ENCODE peak calls at places on chromosome X, in five cellular contexts. One of them, this sample, is unnamed.
A peak's percentile ranks its signal among the peaks of the same experiment; 100 is the strongest.

GRCh38 chrX:27583976-27584375 is 6.2 kb upstream of the DCAF8L2 start:
- DNase-seq in HCT116: no peak
- DNase-seq in K562: no peak
- DNase-seq in H1: no peak
- DNase-seq in HepG2: no peak
- DNase-seq in this sample: no peak

GRCh38 chrX:71081348-71082148 is 13.4 kb upstream of the SNX12 start:
- DNase-seq in HCT116: no peak
- DNase-seq in K562: no peak
- DNase-seq in H1: no peak
- DNase-seq in HepG2: peak; percentile 81
- DNase-seq in this sample: no peak

GRCh38 chrX:15930585-15930984 is 76.0 kb upstream of the AP1S2 start:
- DNase-seq in HCT116: no peak
- DNase-seq in K562: peak; percentile 12
- DNase-seq in H1: no peak
- DNase-seq in HepG2: no peak
- DNase-seq in this sample: peak; percentile 13

GRCh38 chrX:129566081-129566480 is 26.0 kb downstream of the OCRL start:
- DNase-seq in HCT116: no peak
- DNase-seq in K562: no peak
- DNase-seq in H1: no peak
- DNase-seq in HepG2: no peak
- DNase-seq in this sample: no peak

GRCh38 chrX:29852767-29853166 is 362.6 kb upstream of the MAGEB2 start:
- DNase-seq in HCT116: no peak
- DNase-seq in K562: no peak
- DNase-seq in H1: no peak
- DNase-seq in HepG2: no peak
- DNase-seq in this sample: no peak

GRCh38 chrX:103845165-103845653 is 13.2 kb upstream of the RAB9B start:
- DNase-seq in HCT116: peak; percentile 38
- DNase-seq in K562: peak; percentile 39
- DNase-seq in H1: peak; percentile 62
- DNase-seq in HepG2: peak; percentile 10
- DNase-seq in this sample: peak; percentile 33

GRCh38 chrX:141133272-141133671 is 43.7 kb downstream of the LDOC1 start:
- DNase-seq in HCT116: no peak
- DNase-seq in K562: no peak
- DNase-seq in H1: no peak
- DNase-seq in HepG2: no peak
- DNase-seq in this sample: no peak

GRCh38 chrX:84487365-84488353 is 14.6 kb downstream of the HDX start:
- DNase-seq in HCT116: no peak
- DNase-seq in K562: no peak
- DNase-seq in H1: no peak
- DNase-seq in HepG2: no peak
- DNase-seq in this sample: peak; percentile 19

GRCh38 chrX:85052207-85052606 is 48.5 kb downstream of the APOOL start:
- DNase-seq in HCT116: no peak
- DNase-seq in K562: no peak
- DNase-seq in H1: no peak
- DNase-seq in HepG2: no peak
- DNase-seq in this sample: no peak

GRCh38 chrX:115690554-115691216 is 129.7 kb downstream of the PLS3 start:
- DNase-seq in HCT116: peak; percentile 37
- DNase-seq in K562: peak; percentile 35
- DNase-seq in H1: peak; percentile 63
- DNase-seq in HepG2: peak; percentile 19
- DNase-seq in this sample: peak; percentile 23
- TF ChIP-seq SP1 in HCT116: no peak
- TF ChIP-seq SP1 in K562: no peak
- TF ChIP-seq SP1 in H1: no peak
- TF ChIP-seq SP1 in HepG2: no peak
- TF ChIP-seq SP1 in this sample: no peak

GRCh38 chrX:9498236-9498635 is 33.4 kb downstream of the TBL1X start:
- DNase-seq in HCT116: no peak
- DNase-seq in K562: no peak
- DNase-seq in H1: no peak
- DNase-seq in HepG2: no peak
- DNase-seq in this sample: no peak
- TF ChIP-seq RAD21 in HCT116: no peak
- TF ChIP-seq RAD21 in K562: no peak
- TF ChIP-seq RAD21 in H1: no peak
- TF ChIP-seq RAD21 in HepG2: no peak
- TF ChIP-seq RAD21 in this sample: no peak

GRCh38 chrX:150771116-150771515 is 77.9 kb downstream of the MTMR1 start:
- DNase-seq in HCT116: no peak
- DNase-seq in K562: no peak
- DNase-seq in H1: no peak
- DNase-seq in HepG2: no peak
- DNase-seq in this sample: no peak
- TF ChIP-seq SP1 in HCT116: no peak
- TF ChIP-seq SP1 in K562: no peak
- TF ChIP-seq SP1 in H1: no peak
- TF ChIP-seq SP1 in HepG2: no peak
- TF ChIP-seq SP1 in this sample: no peak

GRCh38 chrX:150032742-150033141 is 94.5 kb upstream of the EOLA2 start:
- DNase-seq in HCT116: no peak
- DNase-seq in K562: no peak
- DNase-seq in H1: no peak
- DNase-seq in HepG2: no peak
- DNase-seq in this sample: no peak
- TF ChIP-seq RAD21 in HCT116: no peak
- TF ChIP-seq RAD21 in K562: no peak
- TF ChIP-seq RAD21 in H1: no peak
- TF ChIP-seq RAD21 in HepG2: no peak
- TF ChIP-seq RAD21 in this sample: no peak

DNA sequence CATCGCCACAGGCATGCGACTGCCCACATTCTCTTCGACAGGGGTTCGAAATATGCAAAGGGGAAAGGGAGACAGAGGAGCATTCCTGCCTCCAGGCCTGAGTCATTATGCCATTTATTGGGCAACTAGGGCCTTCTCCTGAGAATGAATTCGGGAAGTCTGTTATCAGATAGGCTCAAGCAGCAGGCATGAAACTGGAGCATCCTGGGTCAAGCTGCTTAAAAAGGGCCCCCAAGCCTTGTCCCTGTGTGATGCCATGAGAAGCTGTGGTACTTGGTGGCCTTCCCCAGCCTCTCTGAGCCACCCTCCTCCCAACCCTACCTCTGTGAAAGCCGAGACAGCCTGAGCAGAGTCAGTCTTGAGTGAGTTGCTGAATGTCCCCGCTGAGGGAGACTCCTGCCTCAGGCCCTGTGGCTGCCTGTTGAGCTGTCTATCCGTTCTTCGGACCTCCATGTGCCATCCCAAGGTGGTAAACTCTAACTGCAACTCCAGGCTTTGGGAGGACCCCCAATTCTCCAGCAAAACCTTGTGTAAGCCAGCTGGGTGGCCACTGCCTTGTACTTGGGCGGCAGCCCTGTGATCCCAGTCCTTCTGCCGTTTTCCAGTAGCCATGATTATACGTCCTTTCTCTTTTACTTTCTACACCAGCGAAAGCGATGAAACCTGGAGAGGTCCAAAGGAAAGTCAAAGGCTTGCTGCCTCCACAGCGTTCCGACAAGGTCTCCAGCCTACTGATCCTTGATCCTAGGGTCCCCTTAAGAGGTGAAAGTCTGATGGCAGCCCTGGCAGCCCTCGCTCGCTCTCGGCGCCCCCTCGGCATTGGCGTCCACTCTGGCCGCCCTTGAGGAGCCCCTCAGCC is 37.7 kb downstream of the NBDY start:
- DNase-seq in HCT116: no peak
- DNase-seq in K562: no peak
- DNase-seq in H1: peak; percentile 6
- DNase-seq in HepG2: no peak
- DNase-seq in this sample: no peak
- TF ChIP-seq SP1 in HCT116: no peak
- TF ChIP-seq SP1 in K562: no peak
- TF ChIP-seq SP1 in H1: no peak
- TF ChIP-seq SP1 in HepG2: no peak
- TF ChIP-seq SP1 in this sample: no peak